ENCODE peak calls at places on chromosomes 6 and 20, in six cellular contexts. W, F, C, L, U and Z are unnamed samples.

GRCh38 chr20:1341561-1342265 is 12.8 kb upstream of the SDCBP2 start:
- DNase-seq in W (no peak), F (no peak), C (no peak), L (no peak), U (peak), Z (no peak)

GRCh38 chr20:1632228-1632577 is 12.4 kb upstream of the SIRPB1 start:
- DNase-seq in W (no peak), F (no peak), C (no peak), L (no peak), U (no peak), Z (no peak)

GRCh38 chr20:23159256-23159922 is 73.3 kb upstream of the CD93 start:
- DNase-seq in W (peak), F (no peak), C (no peak), L (no peak), U (peak), Z (no peak)

GRCh38 chr6:54084234-54084633 is 27.0 kb upstream of the MLIP start:
- DNase-seq in W (no peak), F (no peak), C (no peak), L (no peak), U (no peak), Z (no peak)

GRCh38 chr20:9440891-9441290 is 73.5 kb upstream of the LAMP5 start:
- DNase-seq in W (no peak), F (no peak), C (no peak), L (no peak), U (no peak), Z (no peak)

GRCh38 chr6:124870611-124871201 is 91.5 kb upstream of the RNF217 start:
- DNase-seq in W (no peak), F (peak), C (no peak), L (no peak), U (no peak), Z (no peak)

GRCh38 chr20:952196-952795 is 36.2 kb upstream of the ANGPT4 start:
- DNase-seq in W (no peak), F (no peak), C (no peak), L (no peak), U (no peak), Z (no peak)

GRCh38 chr6:167659016-167659415 is 167.7 kb upstream of the AFDN start:
- DNase-seq in W (no peak), F (no peak), C (no peak), L (no peak), U (no peak), Z (no peak)

GRCh38 chr20:44412402-44413144 is 57.1 kb downstream of the HNF4A start:
- DNase-seq in W (no peak), F (no peak), C (no peak), L (no peak), U (no peak), Z (no peak)

GRCh38 chr6:77466055-77467028 is 3.1 kb upstream of the HTR1B start:
- DNase-seq in W (no peak), F (no peak), C (peak), L (peak), U (peak), Z (no peak)

GRCh38 chr6:159955945-159956361 is 12.9 kb upstream of the IGF2R start:
- DNase-seq in W (no peak), F (no peak), C (no peak), L (no peak), U (no peak), Z (no peak)

GRCh38 chr6:159608961-159609673 is 83.9 kb downstream of the SOD2 start:
- DNase-seq in W (no peak), F (peak), C (peak), L (no peak), U (no peak), Z (no peak)

GRCh38 chr6:100906325-100906724 is 25.2 kb upstream of the ASCC3 start:
- DNase-seq in W (no peak), F (no peak), C (no peak), L (no peak), U (no peak), Z (no peak)

GRCh38 chr6:127297502-127298070 is 30.9 kb downstream of the RNF146 start:
- DNase-seq in W (no peak), F (no peak), C (no peak), L (no peak), U (no peak), Z (no peak)

GRCh38 chr6:97819680-97820079 is 536.7 kb upstream of the MMS22L start:
- DNase-seq in W (no peak), F (no peak), C (no peak), L (no peak), U (no peak), Z (no peak)

GRCh38 chr6:41901882-41902519 is 6.8 kb upstream of the USP49 start:
- DNase-seq in W (no peak), F (peak), C (no peak), L (peak), U (peak), Z (no peak)

GRCh38 chr6:123655520-123656306 is 19.0 kb upstream of the TRDN start:
- DNase-seq in W (no peak), F (no peak), C (no peak), L (no peak), U (no peak), Z (no peak)

GRCh38 chr20:2136275-2136674 is 34.6 kb downstream of the STK35 start:
- DNase-seq in W (no peak), F (no peak), C (no peak), L (no peak), U (no peak), Z (no peak)

GRCh38 chr6:39553811-39554802 is 171.1 kb downstream of the KIF6 start:
- DNase-seq in W (no peak), F (no peak), C (no peak), L (no peak), U (no peak), Z (no peak)

GRCh38 chr6:33991610-33992009 is 154.3 kb downstream of the GRM4 start:
- DNase-seq in W (no peak), F (no peak), C (no peak), L (no peak), U (no peak), Z (no peak)

GRCh38 chr20:62997626-62998025 is 9.1 kb downstream of the BHLHE23 start:
- DNase-seq in W (no peak), F (no peak), C (no peak), L (no peak), U (no peak), Z (no peak)

GRCh38 chr20:39660965-39661364 is 698.8 kb downstream of the DHX35 start:
- DNase-seq in W (no peak), F (no peak), C (no peak), L (no peak), U (no peak), Z (no peak)

GRCh38 chr6:47524136-47524840 is 46.7 kb downstream of the CD2AP start:
- DNase-seq in W (no peak), F (no peak), C (no peak), L (no peak), U (no peak), Z (no peak)

GRCh38 chr6:16095180-16095579 is 33.7 kb upstream of the MYLIP start:
- DNase-seq in W (no peak), F (no peak), C (no peak), L (no peak), U (no peak), Z (no peak)

GRCh38 chr6:158863646-158864045 is 44.5 kb upstream of the EZR start:
- DNase-seq in W (no peak), F (no peak), C (no peak), L (no peak), U (no peak), Z (no peak)

GRCh38 chr20:46583411-46584214 is 33.2 kb upstream of the OCSTAMP start:
- DNase-seq in W (peak), F (no peak), C (no peak), L (no peak), U (no peak), Z (no peak)

GRCh38 chr6:159456349-159456748 is 236.7 kb downstream of the SOD2 start:
- DNase-seq in W (no peak), F (no peak), C (no peak), L (no peak), U (no peak), Z (no peak)

GRCh38 chr6:19569563-19569962 is 267.6 kb upstream of the ID4 start:
- DNase-seq in W (no peak), F (no peak), C (no peak), L (no peak), U (no peak), Z (no peak)

DNA sequence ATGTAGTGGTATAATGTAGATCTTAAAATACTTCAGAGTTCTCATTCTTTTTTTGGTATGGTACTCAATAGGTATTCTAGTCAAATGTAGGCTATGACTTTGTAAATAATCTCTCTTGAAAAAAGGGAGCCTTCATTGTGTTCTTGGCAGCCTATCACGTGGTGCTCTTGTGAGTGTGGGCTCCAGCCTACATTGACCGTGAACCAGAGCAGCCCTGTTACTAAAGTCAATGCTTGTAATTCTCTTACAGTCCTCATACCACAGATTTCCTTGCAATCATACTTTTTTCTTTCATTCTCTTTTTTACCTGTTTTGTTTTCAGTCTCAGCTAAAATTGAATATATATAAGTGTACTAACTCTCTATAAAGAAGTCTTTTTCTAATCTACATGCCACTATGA is 31.1 kb downstream of the ARID1B start:
- DNase-seq in W (no peak), F (peak), C (no peak), L (no peak), U (peak), Z (no peak)
- TF ChIP-seq EP300 in W (no peak), F (no peak), C (no peak), L (no peak), U (no peak), Z (no peak)

GRCh38 chr6:25005010-25005409 is 69.2 kb upstream of the RIPOR2 start:
- DNase-seq in W (no peak), F (no peak), C (no peak), L (no peak), U (peak), Z (no peak)

GRCh38 chr6:25006075-25006474 is 70.3 kb upstream of the RIPOR2 start:
- DNase-seq in W (no peak), F (no peak), C (no peak), L (no peak), U (no peak), Z (no peak)

GRCh38 chr6:25007269-25007699 is 71.5 kb upstream of the RIPOR2 start:
- DNase-seq in W (no peak), F (no peak), C (no peak), L (no peak), U (no peak), Z (no peak)

GRCh38 chr6:25008707-25009106 is 72.9 kb upstream of the RIPOR2 start:
- DNase-seq in W (no peak), F (no peak), C (no peak), L (no peak), U (no peak), Z (no peak)

DNA sequence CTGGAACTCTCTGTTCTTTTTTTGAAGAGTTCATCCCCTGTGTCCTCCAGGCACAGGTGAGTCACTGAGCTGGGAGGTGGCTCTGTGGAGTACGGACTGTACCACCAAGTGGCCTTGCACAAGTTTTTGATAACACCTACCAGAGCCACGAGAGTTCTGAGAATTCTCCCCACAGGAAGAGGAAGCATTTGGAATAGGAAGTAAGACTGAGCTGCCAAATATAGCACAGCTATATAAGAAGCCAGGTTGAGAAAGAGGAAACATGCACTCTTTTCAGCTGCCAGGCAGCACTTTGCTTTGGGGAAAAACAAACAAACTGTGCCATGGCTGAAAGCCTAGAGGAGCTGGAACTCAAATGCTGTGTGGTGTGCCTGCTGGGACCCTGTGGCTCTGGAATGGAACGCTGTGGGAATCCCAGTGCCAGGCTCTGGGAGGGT is 70.8 kb upstream of the RIPOR2 start:
- DNase-seq in W (peak), F (peak), C (no peak), L (peak), U (peak), Z (no peak)
- TF ChIP-seq EP300 in W (peak), F (no peak), C (no peak), L (peak), U (peak), Z (peak)

GRCh38 chr6:11282875-11283274 is 50.4 kb upstream of the NEDD9 start:
- DNase-seq in W (no peak), F (no peak), C (no peak), L (no peak), U (no peak), Z (no peak)

GRCh38 chr6:11288065-11288464 is 55.6 kb upstream of the NEDD9 start:
- DNase-seq in W (peak), F (no peak), C (no peak), L (peak), U (peak), Z (no peak)

GRCh38 chr6:11283629-11284028 is 51.2 kb upstream of the NEDD9 start:
- DNase-seq in W (no peak), F (no peak), C (no peak), L (no peak), U (no peak), Z (no peak)

GRCh38 chr6:11282245-11282644 is 49.8 kb upstream of the NEDD9 start:
- DNase-seq in W (no peak), F (no peak), C (no peak), L (no peak), U (no peak), Z (no peak)

GRCh38 chr6:11284996-11285395 is 52.5 kb upstream of the NEDD9 start:
- DNase-seq in W (no peak), F (no peak), C (no peak), L (no peak), U (no peak), Z (no peak)
- TF ChIP-seq EP300 in W (no peak), F (no peak), C (no peak), L (no peak), U (no peak), Z (no peak)

GRCh38 chr20:25512709-25513108 is 72.6 kb downstream of the NINL start:
- DNase-seq in W (no peak), F (no peak), C (no peak), L (no peak), U (no peak), Z (no peak)
- TF ChIP-seq EP300 in W (no peak), F (no peak), C (no peak), L (no peak), U (no peak), Z (no peak)

GRCh38 chr6:169921227-169921626 is 169.8 kb downstream of the ERMARD start:
- DNase-seq in W (peak), F (peak), C (no peak), L (no peak), U (no peak), Z (no peak)
- TF ChIP-seq EP300 in W (no peak), F (no peak), C (no peak), L (no peak), U (no peak), Z (no peak)

DNA sequence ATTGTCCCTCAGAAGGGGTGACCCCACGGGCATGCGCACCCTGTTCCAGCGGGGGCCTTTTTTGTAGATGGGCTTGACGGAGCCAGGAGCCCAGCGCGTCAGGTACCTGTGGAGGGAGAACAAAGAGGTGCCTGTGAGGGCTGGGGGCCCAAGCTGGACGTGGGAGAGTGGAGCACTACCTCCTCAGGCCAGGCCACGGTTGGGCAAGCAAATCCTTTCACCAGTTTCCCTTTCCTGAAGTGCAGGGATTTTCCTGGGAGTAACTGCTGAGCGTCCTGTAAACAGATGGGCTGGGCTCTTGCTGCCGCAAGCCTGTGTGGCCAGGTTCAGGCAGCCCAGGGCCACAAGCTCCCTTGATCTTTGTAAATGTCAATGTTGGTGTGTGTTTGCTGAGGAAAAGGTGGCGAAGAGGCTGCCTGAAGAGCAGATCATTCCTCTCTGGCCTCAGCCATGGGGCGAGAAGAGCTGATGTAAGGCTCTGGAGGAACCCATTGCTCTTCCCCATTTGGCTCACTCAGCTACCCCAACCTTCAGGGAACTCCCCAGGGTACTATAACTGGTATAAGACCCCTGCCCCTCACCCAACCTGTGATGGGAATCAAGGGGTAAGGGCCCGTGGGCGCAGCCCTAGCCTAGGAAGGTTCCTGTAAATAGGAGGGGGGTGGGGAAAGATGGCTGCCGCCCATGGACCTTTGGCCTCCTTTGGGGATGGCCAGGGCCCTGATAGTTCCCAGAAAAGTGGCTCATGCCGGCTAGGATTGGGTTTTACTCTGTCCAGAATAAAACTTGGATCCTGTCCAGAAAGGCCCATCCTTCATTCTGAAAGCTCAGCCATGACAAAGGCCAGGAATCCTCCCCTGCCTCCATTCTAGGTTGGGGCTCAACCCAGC is 15.5 kb downstream of the MRPS18A start:
- DNase-seq in W (no peak), F (no peak), C (no peak), L (no peak), U (no peak), Z (no peak)
- TF ChIP-seq EP300 in W (no peak), F (no peak), C (no peak), L (no peak), U (no peak), Z (no peak)